ENCODE peak calls at places on chromosome 5, in five cellular contexts. V is GM23248, L is right cardiac atrium, R is pancreas, B is A549. Z is an unnamed sample.

GRCh38 chr5:88830567-88830966 is 52.4 kb downstream of the MEF2C start:
- DNase-seq in L (no peak), B (no peak), R (no peak), V (no peak), Z (no peak)

GRCh38 chr5:30436718-30437117 is 756.8 kb upstream of the CDH6 start:
- DNase-seq in L (no peak), R (no peak), B (no peak), V (no peak), Z (no peak)

GRCh38 chr5:175824621-175825020 is 46.8 kb upstream of the CPLX2 start:
- DNase-seq in R (no peak), L (no peak), V (no peak), B (no peak), Z (no peak)

GRCh38 chr5:109533847-109534272 is 124.1 kb upstream of the PJA2 start:
- DNase-seq in V (peak; percentile 36), B (no peak), L (no peak), R (no peak), Z (no peak)

GRCh38 chr5:127858116-127858784 is 155.1 kb downstream of the CCDC192 start:
- DNase-seq in L (peak; percentile 51), V (no peak), R (no peak), B (no peak), Z (no peak)

GRCh38 chr5:13245982-13246601 is 698.4 kb downstream of the DNAH5 start:
- DNase-seq in R (no peak), L (no peak), V (no peak), B (no peak), Z (no peak)

GRCh38 chr5:159616967-159617366 is 286.7 kb upstream of the IL12B start:
- DNase-seq in R (no peak), L (no peak), B (no peak), V (peak; percentile 75), Z (peak; percentile 76)

GRCh38 chr5:142894749-142895148 is 124.6 kb downstream of the ARHGAP26 start:
- DNase-seq in B (no peak), R (no peak), L (no peak), V (peak; percentile 82), Z (no peak)

GRCh38 chr5:90548069-90548593 is 10.5 kb upstream of the ADGRV1 start:
- DNase-seq in R (peak; percentile 60), B (peak; percentile 26), L (peak; percentile 40), V (no peak), Z (no peak)

GRCh38 chr5:178793156-178793555 is 62.7 kb upstream of the ZNF354A start:
- DNase-seq in V (no peak), L (no peak), B (no peak), R (peak; percentile 65), Z (peak; percentile 27)

GRCh38 chr5:174990909-174991308 is 266.5 kb downstream of the MSX2 start:
- DNase-seq in B (no peak), V (no peak), R (no peak), L (peak; percentile 85), Z (no peak)

DNA sequence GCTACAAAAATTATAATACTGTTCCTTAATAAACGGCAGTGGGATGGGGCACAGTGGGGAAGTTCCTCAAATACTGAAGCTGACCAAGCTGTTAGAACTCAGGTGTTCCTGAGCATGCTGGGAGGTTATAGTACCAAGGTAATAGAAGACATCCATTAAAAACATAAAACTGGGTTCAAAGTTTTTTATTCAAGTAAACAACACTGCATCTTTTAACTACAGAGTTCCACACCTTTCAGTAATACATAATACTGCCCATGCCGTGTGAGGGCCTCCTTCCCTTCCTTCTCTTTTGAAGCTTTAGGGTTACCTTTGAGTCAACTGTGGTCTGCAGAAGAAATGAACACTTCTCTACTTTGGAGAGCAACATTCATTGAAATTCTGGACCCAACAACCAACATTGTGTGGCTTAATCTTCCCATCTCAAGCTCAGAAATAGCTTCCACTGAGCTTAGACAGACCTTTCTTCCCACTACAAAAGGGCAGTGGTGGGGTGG is 43.6 kb downstream of the SERINC5 start:
- DNase-seq in R (no peak), V (no peak), L (no peak), B (no peak), Z (no peak)
- H3K27ac ChIP-seq in R (no peak overlapping the region), V (no peak overlapping the region), L (no peak overlapping the region), B (no peak overlapping the region), Z (no peak overlapping the region)

DNA sequence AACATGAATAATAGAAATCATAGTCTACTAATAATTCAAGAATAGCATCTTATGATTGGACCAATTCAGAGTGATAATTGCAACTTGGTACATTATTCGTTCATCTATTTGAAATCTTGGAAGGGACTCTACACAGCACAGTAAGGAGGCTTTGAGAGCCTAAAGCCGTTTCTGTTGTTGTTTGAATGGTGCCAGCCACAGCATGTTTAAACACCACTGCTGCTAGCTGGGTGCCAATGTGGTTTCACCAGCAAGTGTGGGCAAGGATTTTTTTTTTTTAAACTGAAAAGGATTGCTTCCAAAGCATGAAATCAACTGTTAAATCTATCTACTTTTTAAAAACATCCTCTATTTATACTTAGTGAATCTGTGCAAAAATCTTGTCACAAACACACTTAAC is 253.9 kb upstream of the MAP3K1 start:
- DNase-seq in L (no peak), B (no peak), V (no peak), R (no peak), Z (no peak)
- H3K27ac ChIP-seq in L (no peak overlapping the region), B (no peak overlapping the region), V (no peak overlapping the region), R (no peak overlapping the region), Z (no peak overlapping the region)

GRCh38 chr5:173196133-173196952 is 38.7 kb downstream of the NKX2-5 start:
- DNase-seq in V (no peak), R (no peak), B (no peak), L (peak; percentile 75), Z (no peak)
- H3K27ac ChIP-seq in V (no peak overlapping the region), R (no peak overlapping the region), B (no peak overlapping the region), L (peak overlapping the region; percentile 10), Z (no peak overlapping the region)

GRCh38 chr5:151214614-151215545 is 9.0 kb downstream of the CCDC69 start:
- DNase-seq in B (no peak), R (no peak), L (no peak), V (no peak), Z (no peak)
- H3K27ac ChIP-seq in B (no peak overlapping the region), R (peak overlapping the region; percentile 44), L (peak overlapping the region; percentile 90), V (no peak overlapping the region), Z (no peak overlapping the region)

GRCh38 chr5:77170-77501 is 14.8 kb upstream of the PLEKHG4B start:
- DNase-seq in L (no peak), R (no peak), V (no peak), B (no peak), Z (no peak)

GRCh38 chr5:78805-79149 is 13.2 kb upstream of the PLEKHG4B start:
- DNase-seq in V (no peak), R (no peak), B (no peak), L (no peak), Z (no peak)

GRCh38 chr5:79263-79662 is 12.7 kb upstream of the PLEKHG4B start:
- DNase-seq in R (no peak), V (no peak), L (no peak), B (no peak), Z (no peak)

GRCh38 chr5:77546-77945 is 14.4 kb upstream of the PLEKHG4B start:
- DNase-seq in L (no peak), V (no peak), B (no peak), R (no peak), Z (no peak)

GRCh38 chr5:77957-78804 is 13.8 kb upstream of the PLEKHG4B start:
- DNase-seq in R (no peak), V (peak; percentile 63), B (peak; percentile 74), L (no peak), Z (peak; percentile 49)
- H3K27ac ChIP-seq in R (no peak overlapping the region), V (no peak overlapping the region), B (no peak overlapping the region), L (no peak overlapping the region), Z (no peak overlapping the region)

DNA sequence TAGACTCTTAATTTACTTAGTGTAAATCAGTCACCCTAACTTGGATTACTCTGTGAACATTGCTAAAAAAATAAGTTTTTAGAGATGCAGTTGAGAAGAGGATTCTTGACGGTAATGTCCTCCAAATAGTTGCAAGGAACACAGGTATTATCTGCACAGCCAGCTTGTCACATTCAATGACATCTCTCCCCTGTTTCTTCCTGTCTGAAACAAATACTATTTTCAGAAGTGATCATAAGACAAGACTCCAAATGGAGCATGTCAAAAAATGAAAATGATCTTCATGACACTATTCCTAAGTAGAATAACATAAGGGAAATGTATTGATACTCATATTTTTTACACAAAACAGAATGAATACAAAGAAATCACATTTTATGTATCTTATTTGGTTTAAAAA is 227.9 kb upstream of the CHD1 start:
- DNase-seq in V (no peak), R (no peak), B (no peak), L (no peak), Z (no peak)
- H3K27ac ChIP-seq in V (no peak overlapping the region), R (no peak overlapping the region), B (no peak overlapping the region), L (no peak overlapping the region), Z (no peak overlapping the region)

GRCh38 chr5:122774861-122775712 is at the start of gene SNX2:
- DNase-seq in R (peak; percentile 99), L (peak; percentile 99), B (peak; percentile 59), V (peak; percentile 97), Z (peak; percentile 90)

GRCh38 chr5:122772446-122772845 is 2.4 kb upstream of the SNX2 start:
- DNase-seq in V (peak; percentile 27), L (no peak), R (no peak), B (no peak), Z (no peak)

GRCh38 chr5:122774519-122774860 is 390 bp upstream of the SNX2 start:
- DNase-seq in R (no peak), B (peak; percentile 12), L (no peak), V (no peak), Z (no peak)

GRCh38 chr5:122775713-122776084 is 819 bp downstream of the SNX2 start:
- DNase-seq in R (no peak), V (no peak), L (no peak), B (no peak), Z (no peak)

DNA sequence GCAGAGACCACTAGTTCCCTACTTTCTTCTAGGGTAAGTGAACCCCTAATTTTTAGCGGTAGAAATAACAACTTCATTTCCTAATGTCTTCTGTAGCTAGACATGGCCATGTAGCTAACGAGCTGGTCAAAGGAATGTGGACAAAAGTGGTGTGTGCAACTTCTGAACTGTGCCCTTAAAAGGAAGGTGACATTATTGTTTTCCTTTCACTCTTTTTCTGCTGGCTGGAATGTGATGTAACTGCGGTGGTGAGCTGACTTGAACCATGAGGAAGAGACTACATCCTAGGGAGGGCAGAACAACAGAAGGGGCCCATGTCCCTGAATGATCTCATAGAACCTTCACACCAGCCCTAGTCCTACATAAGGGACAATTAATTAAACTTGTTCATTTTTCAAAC is 1.3 kb upstream of the SNX2 start:
- DNase-seq in L (no peak), B (no peak), V (no peak), R (no peak), Z (no peak)
- H3K27ac ChIP-seq in L (no peak overlapping the region), B (no peak overlapping the region), V (no peak overlapping the region), R (no peak overlapping the region), Z (no peak overlapping the region)

GRCh38 chr5:157548513-157549282 is 26.9 kb downstream of the ADAM19 start:
- DNase-seq in V (peak; percentile 97), R (no peak), L (no peak), B (no peak), Z (peak; percentile 57)
- H3K27ac ChIP-seq in V (peak overlapping the region; percentile 91), R (no peak overlapping the region), L (peak overlapping the region; percentile 87), B (peak overlapping the region; percentile 84), Z (no peak overlapping the region)

Z was measured in RWPE1.